ENCODE peak calls at places on chromosomes 16 and 17, in five cellular contexts. One of them, this sample, is unnamed.

GRCh38 chr16:12095275-12096161 is 119.0 kb downstream of the SNX29 start:
- DNase-seq in OCI-LY7: peak; percentile 79
- DNase-seq in dorsolateral prefrontal cortex: peak; percentile 66
- DNase-seq in kidney: peak; percentile 79
- DNase-seq in transverse colon: peak; percentile 70
- DNase-seq in this sample: peak; percentile 20

GRCh38 chr17:40524243-40524965 is 23.0 kb upstream of the TNS4 start:
- DNase-seq in kidney: no peak
- DNase-seq in OCI-LY7: no peak
- DNase-seq in transverse colon: no peak
- DNase-seq in dorsolateral prefrontal cortex: no peak
- DNase-seq in this sample: no peak

GRCh38 chr16:69831212-69832123 is 69.3 kb downstream of the WWP2 start:
- DNase-seq in transverse colon: no peak
- DNase-seq in OCI-LY7: no peak
- DNase-seq in kidney: no peak
- DNase-seq in dorsolateral prefrontal cortex: no peak
- DNase-seq in this sample: no peak

GRCh38 chr16:81467815-81468214 is 23.2 kb downstream of the CMIP start:
- DNase-seq in transverse colon: no peak
- DNase-seq in OCI-LY7: no peak
- DNase-seq in kidney: peak; percentile 33
- DNase-seq in dorsolateral prefrontal cortex: no peak
- DNase-seq in this sample: no peak

GRCh38 chr17:14813649-14814048 is 451.5 kb downstream of the PMP22 start:
- DNase-seq in kidney: no peak
- DNase-seq in dorsolateral prefrontal cortex: no peak
- DNase-seq in OCI-LY7: peak; percentile 68
- DNase-seq in transverse colon: no peak
- DNase-seq in this sample: no peak

GRCh38 chr17:29179232-29180036 is 764 bp downstream of the MYO18A start:
- DNase-seq in transverse colon: peak; percentile 88
- DNase-seq in OCI-LY7: no peak
- DNase-seq in kidney: peak; percentile 87
- DNase-seq in dorsolateral prefrontal cortex: no peak
- DNase-seq in this sample: no peak

GRCh38 chr17:7260601-7261376 is 1.5 kb downstream of the CLDN7 start:
- DNase-seq in OCI-LY7: no peak
- DNase-seq in transverse colon: peak; percentile 84
- DNase-seq in kidney: peak; percentile 94
- DNase-seq in dorsolateral prefrontal cortex: no peak
- DNase-seq in this sample: no peak

GRCh38 chr16:57112403-57113041 is 20.1 kb downstream of the CPNE2 start:
- DNase-seq in OCI-LY7: no peak
- DNase-seq in dorsolateral prefrontal cortex: no peak
- DNase-seq in kidney: peak; percentile 54
- DNase-seq in transverse colon: no peak
- DNase-seq in this sample: no peak

GRCh38 chr17:5584383-5584951 is at the start of gene NLRP1:
- DNase-seq in dorsolateral prefrontal cortex: peak; percentile 49
- DNase-seq in transverse colon: peak; percentile 89
- DNase-seq in OCI-LY7: peak; percentile 96
- DNase-seq in kidney: peak; percentile 92
- DNase-seq in this sample: peak; percentile 93

GRCh38 chr17:55453836-55454557 is 32.4 kb upstream of the MMD start:
- DNase-seq in kidney: no peak
- DNase-seq in dorsolateral prefrontal cortex: no peak
- DNase-seq in transverse colon: no peak
- DNase-seq in OCI-LY7: no peak
- DNase-seq in this sample: no peak

GRCh38 chr17:55458287-55458900 is 36.8 kb upstream of the MMD start:
- DNase-seq in transverse colon: no peak
- DNase-seq in OCI-LY7: no peak
- DNase-seq in dorsolateral prefrontal cortex: no peak
- DNase-seq in kidney: no peak
- DNase-seq in this sample: no peak

GRCh38 chr17:55451758-55452468 is 30.3 kb upstream of the MMD start:
- DNase-seq in OCI-LY7: no peak
- DNase-seq in transverse colon: no peak
- DNase-seq in dorsolateral prefrontal cortex: no peak
- DNase-seq in kidney: no peak
- DNase-seq in this sample: no peak

GRCh38 chr17:55456307-55457240 is 34.9 kb upstream of the MMD start:
- DNase-seq in transverse colon: no peak
- DNase-seq in OCI-LY7: no peak
- DNase-seq in kidney: no peak
- DNase-seq in dorsolateral prefrontal cortex: no peak
- DNase-seq in this sample: no peak

DNA sequence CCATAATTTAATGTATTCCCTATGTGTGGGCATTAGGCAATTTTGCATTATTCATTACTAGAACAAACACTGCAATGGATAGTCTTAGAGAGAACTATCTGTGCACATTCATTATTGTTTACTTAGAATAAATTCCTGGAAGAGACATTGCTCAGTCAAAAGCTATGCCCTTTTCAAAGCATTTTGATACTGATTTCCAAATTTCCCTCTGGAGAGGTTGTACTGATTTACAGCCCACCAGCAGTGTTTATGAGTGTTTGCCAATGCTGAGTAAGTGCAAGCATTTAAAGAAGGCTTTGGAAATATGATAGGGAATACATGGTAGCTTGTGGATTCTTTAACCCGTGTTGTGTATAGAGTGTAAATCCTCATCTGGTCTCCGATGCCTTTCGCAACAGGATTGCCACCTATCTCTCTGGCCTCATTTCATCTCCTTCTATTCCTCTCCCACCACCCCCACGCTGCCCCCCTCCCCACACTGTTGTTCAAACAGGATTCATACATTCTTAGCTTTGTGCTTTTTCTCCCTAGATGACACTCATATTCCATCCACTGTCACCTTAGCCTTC is 33.4 kb upstream of the MMD start:
- DNase-seq in transverse colon: no peak
- DNase-seq in kidney: no peak
- DNase-seq in OCI-LY7: no peak
- DNase-seq in dorsolateral prefrontal cortex: no peak
- DNase-seq in this sample: no peak
- H3K27ac ChIP-seq in transverse colon: peak overlapping the region; percentile 59
- H3K27ac ChIP-seq in kidney: no peak overlapping the region
- H3K27ac ChIP-seq in OCI-LY7: no peak overlapping the region
- H3K27ac ChIP-seq in dorsolateral prefrontal cortex: no peak overlapping the region
- H3K27ac ChIP-seq in this sample: no peak overlapping the region

DNA sequence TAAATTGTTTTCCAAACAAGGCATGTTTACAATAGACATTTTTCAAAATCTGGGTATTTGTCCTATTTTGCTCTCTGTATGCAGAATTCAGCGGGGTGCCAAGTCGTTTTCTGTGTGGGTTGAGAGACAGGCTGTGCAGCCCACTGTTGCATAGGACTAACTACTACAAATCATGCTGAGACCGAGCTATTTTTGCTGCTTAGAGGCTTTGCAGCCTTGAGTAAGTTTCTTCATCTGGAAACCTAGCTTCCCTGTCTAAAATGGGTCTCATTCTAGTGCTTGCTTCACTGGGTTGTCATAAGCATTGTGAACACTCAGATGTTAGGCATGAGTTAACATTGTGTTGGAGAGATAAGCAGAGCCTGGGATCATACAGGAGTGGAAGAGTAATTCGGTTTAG is 1.3 kb downstream of the PRPSAP2 start:
- DNase-seq in dorsolateral prefrontal cortex: peak; percentile 37
- DNase-seq in OCI-LY7: peak; percentile 39
- DNase-seq in kidney: no peak
- DNase-seq in transverse colon: no peak
- DNase-seq in this sample: no peak
- H3K4me3 ChIP-seq in dorsolateral prefrontal cortex: peak overlapping the region; percentile 90
- H3K4me3 ChIP-seq in OCI-LY7: peak overlapping the region; percentile 79
- H3K4me3 ChIP-seq in kidney: peak overlapping the region; percentile 81
- H3K4me3 ChIP-seq in transverse colon: peak overlapping the region; percentile 99
- H3K4me3 ChIP-seq in this sample: no peak overlapping the region

GRCh38 chr16:49183911-49184310 is 97.7 kb downstream of the CBLN1 start:
- DNase-seq in kidney: no peak
- DNase-seq in transverse colon: peak; percentile 73
- DNase-seq in dorsolateral prefrontal cortex: no peak
- DNase-seq in OCI-LY7: peak; percentile 64
- DNase-seq in this sample: no peak

GRCh38 chr16:49181812-49182211 is 99.8 kb downstream of the CBLN1 start:
- DNase-seq in OCI-LY7: no peak
- DNase-seq in kidney: no peak
- DNase-seq in dorsolateral prefrontal cortex: no peak
- DNase-seq in transverse colon: peak; percentile 57
- DNase-seq in this sample: no peak

GRCh38 chr16:49179714-49180330 is 101.8 kb downstream of the CBLN1 start:
- DNase-seq in kidney: no peak
- DNase-seq in OCI-LY7: no peak
- DNase-seq in dorsolateral prefrontal cortex: no peak
- DNase-seq in transverse colon: peak; percentile 78
- DNase-seq in this sample: no peak
- H3K27ac ChIP-seq in kidney: no peak overlapping the region
- H3K27ac ChIP-seq in OCI-LY7: no peak overlapping the region
- H3K27ac ChIP-seq in dorsolateral prefrontal cortex: no peak overlapping the region
- H3K27ac ChIP-seq in transverse colon: peak overlapping the region; percentile 45
- H3K27ac ChIP-seq in this sample: no peak overlapping the region

GRCh38 chr17:57293077-57293476 is 36.8 kb downstream of the MSI2 start:
- DNase-seq in transverse colon: no peak
- DNase-seq in dorsolateral prefrontal cortex: no peak
- DNase-seq in kidney: peak; percentile 86
- DNase-seq in OCI-LY7: no peak
- DNase-seq in this sample: no peak
- H3K4me3 ChIP-seq in transverse colon: no peak overlapping the region
- H3K4me3 ChIP-seq in dorsolateral prefrontal cortex: no peak overlapping the region
- H3K4me3 ChIP-seq in kidney: no peak overlapping the region
- H3K4me3 ChIP-seq in OCI-LY7: no peak overlapping the region
- H3K4me3 ChIP-seq in this sample: no peak overlapping the region

GRCh38 chr16:21239646-21240045 is 6.1 kb downstream of the ANKS4B start:
- DNase-seq in dorsolateral prefrontal cortex: no peak
- DNase-seq in OCI-LY7: no peak
- DNase-seq in kidney: no peak
- DNase-seq in transverse colon: no peak
- DNase-seq in this sample: no peak

GRCh38 chr16:21244798-21245197 is 11.3 kb downstream of the ANKS4B start:
- DNase-seq in dorsolateral prefrontal cortex: no peak
- DNase-seq in transverse colon: no peak
- DNase-seq in kidney: no peak
- DNase-seq in OCI-LY7: no peak
- DNase-seq in this sample: no peak

GRCh38 chr16:21247376-21247775 is 13.9 kb downstream of the ANKS4B start:
- DNase-seq in dorsolateral prefrontal cortex: no peak
- DNase-seq in kidney: no peak
- DNase-seq in OCI-LY7: no peak
- DNase-seq in transverse colon: no peak
- DNase-seq in this sample: no peak

GRCh38 chr16:21236831-21237230 is 3.3 kb downstream of the ANKS4B start:
- DNase-seq in dorsolateral prefrontal cortex: no peak
- DNase-seq in kidney: no peak
- DNase-seq in transverse colon: no peak
- DNase-seq in OCI-LY7: no peak
- DNase-seq in this sample: no peak

DNA sequence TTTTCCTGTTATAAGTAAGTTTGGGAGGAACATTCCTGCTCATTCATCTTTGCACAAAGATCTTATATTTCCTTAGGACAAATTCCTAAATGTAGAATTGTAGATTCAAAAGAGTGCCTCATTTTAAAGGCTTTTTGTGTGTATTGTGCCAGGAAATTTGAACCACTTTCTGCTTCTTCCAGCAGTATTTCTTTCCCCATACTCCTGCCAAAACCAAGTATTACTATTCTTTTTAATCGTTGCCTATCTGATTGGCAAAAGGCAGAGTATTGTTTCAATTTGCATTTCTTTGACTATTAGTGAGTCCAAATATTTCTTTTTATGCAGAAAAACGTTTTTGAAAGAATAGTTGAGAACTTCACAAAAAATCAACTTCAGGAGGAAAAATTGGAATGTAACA is 9.3 kb downstream of the ANKS4B start:
- DNase-seq in transverse colon: no peak
- DNase-seq in kidney: no peak
- DNase-seq in OCI-LY7: no peak
- DNase-seq in dorsolateral prefrontal cortex: no peak
- DNase-seq in this sample: no peak
- H3K27ac ChIP-seq in transverse colon: no peak overlapping the region
- H3K27ac ChIP-seq in kidney: no peak overlapping the region
- H3K27ac ChIP-seq in OCI-LY7: no peak overlapping the region
- H3K27ac ChIP-seq in dorsolateral prefrontal cortex: no peak overlapping the region
- H3K27ac ChIP-seq in this sample: no peak overlapping the region

GRCh38 chr17:66915204-66915611 is 49.3 kb upstream of the CACNG4 start:
- DNase-seq in transverse colon: peak; percentile 62
- DNase-seq in kidney: no peak
- DNase-seq in OCI-LY7: no peak
- DNase-seq in dorsolateral prefrontal cortex: no peak
- DNase-seq in this sample: no peak
- H3K4me3 ChIP-seq in transverse colon: peak overlapping the region; percentile 29
- H3K4me3 ChIP-seq in kidney: no peak overlapping the region
- H3K4me3 ChIP-seq in OCI-LY7: no peak overlapping the region
- H3K4me3 ChIP-seq in dorsolateral prefrontal cortex: no peak overlapping the region
- H3K4me3 ChIP-seq in this sample: no peak overlapping the region